ENCODE peak calls at places on chromosomes 16 and 17, in six cellular contexts. One of them, this sample, is unnamed.

GRCh38 chr16:59394526-59394925 is 660.4 kb upstream of the GOT2 start:
- DNase-seq in adrenal gland: no peak
- DNase-seq in LoVo: no peak
- DNase-seq in ACHN: no peak
- DNase-seq in COR-L47: no peak
- DNase-seq in A549: no peak
- DNase-seq in this sample: no peak

GRCh38 chr16:57611184-57611583 is 17.2 kb upstream of the ADGRG1 start:
- DNase-seq in adrenal gland: no peak
- DNase-seq in LoVo: no peak
- DNase-seq in ACHN: no peak
- DNase-seq in COR-L47: no peak
- DNase-seq in A549: peak; percentile 49
- DNase-seq in this sample: no peak

GRCh38 chr16:17845031-17845430 is 374.3 kb upstream of the XYLT1 start:
- DNase-seq in adrenal gland: no peak
- DNase-seq in LoVo: no peak
- DNase-seq in ACHN: no peak
- DNase-seq in COR-L47: no peak
- DNase-seq in A549: no peak
- DNase-seq in this sample: no peak

GRCh38 chr17:63930951-63931575 is 1.1 kb downstream of the CD79B start:
- DNase-seq in adrenal gland: peak; percentile 55
- DNase-seq in LoVo: no peak
- DNase-seq in ACHN: no peak
- DNase-seq in COR-L47: no peak
- DNase-seq in A549: no peak
- DNase-seq in this sample: no peak

GRCh38 chr17:10059684-10060211 is 138.7 kb downstream of the GAS7 start:
- DNase-seq in adrenal gland: no peak
- DNase-seq in LoVo: no peak
- DNase-seq in ACHN: no peak
- DNase-seq in COR-L47: no peak
- DNase-seq in A549: no peak
- DNase-seq in this sample: no peak

GRCh38 chr17:14489986-14490385 is 189.1 kb downstream of the HS3ST3B1 start:
- DNase-seq in adrenal gland: no peak
- DNase-seq in LoVo: no peak
- DNase-seq in ACHN: no peak
- DNase-seq in COR-L47: no peak
- DNase-seq in A549: no peak
- DNase-seq in this sample: no peak

GRCh38 chr17:58658804-58659713 is 32.8 kb downstream of the TEX14 start:
- DNase-seq in adrenal gland: peak; percentile 87
- DNase-seq in LoVo: peak; percentile 90
- DNase-seq in ACHN: peak; percentile 98
- DNase-seq in COR-L47: peak; percentile 93
- DNase-seq in A549: peak; percentile 95
- DNase-seq in this sample: peak; percentile 65

GRCh38 chr17:68418876-68419275 is 38.4 kb downstream of the WIPI1 start:
- DNase-seq in adrenal gland: no peak
- DNase-seq in LoVo: no peak
- DNase-seq in ACHN: no peak
- DNase-seq in COR-L47: no peak
- DNase-seq in A549: no peak
- DNase-seq in this sample: no peak

GRCh38 chr17:14204084-14204483 is 32.6 kb downstream of the CDRT15 start:
- DNase-seq in adrenal gland: no peak
- DNase-seq in LoVo: no peak
- DNase-seq in ACHN: no peak
- DNase-seq in COR-L47: no peak
- DNase-seq in A549: no peak
- DNase-seq in this sample: no peak

GRCh38 chr16:14110728-14111251 is 39.7 kb downstream of the MRTFB start:
- DNase-seq in adrenal gland: no peak
- DNase-seq in LoVo: no peak
- DNase-seq in ACHN: no peak
- DNase-seq in COR-L47: no peak
- DNase-seq in A549: no peak
- DNase-seq in this sample: no peak

GRCh38 chr17:62188713-62189112 is 123.6 kb upstream of the MED13 start:
- DNase-seq in adrenal gland: no peak
- DNase-seq in LoVo: peak; percentile 89
- DNase-seq in ACHN: peak; percentile 75
- DNase-seq in COR-L47: no peak
- DNase-seq in A549: peak; percentile 61
- DNase-seq in this sample: peak; percentile 61

GRCh38 chr16:84453061-84453752 is 51.3 kb downstream of the MEAK7 start:
- DNase-seq in adrenal gland: no peak
- DNase-seq in LoVo: no peak
- DNase-seq in ACHN: no peak
- DNase-seq in COR-L47: no peak
- DNase-seq in A549: no peak
- DNase-seq in this sample: no peak

GRCh38 chr17:39744075-39744835 is 6.5 kb downstream of the GRB7 start:
- DNase-seq in adrenal gland: peak; percentile 4
- DNase-seq in LoVo: no peak
- DNase-seq in ACHN: no peak
- DNase-seq in COR-L47: no peak
- DNase-seq in A549: no peak
- DNase-seq in this sample: peak; percentile 72

GRCh38 chr17:44543213-44543904 is 13.9 kb upstream of the FZD2 start:
- DNase-seq in adrenal gland: no peak
- DNase-seq in LoVo: peak; percentile 39
- DNase-seq in ACHN: peak; percentile 98
- DNase-seq in COR-L47: no peak
- DNase-seq in A549: peak; percentile 94
- DNase-seq in this sample: peak; percentile 81

GRCh38 chr17:8711291-8711690 is 33.3 kb downstream of the CCDC42 start:
- DNase-seq in adrenal gland: no peak
- DNase-seq in LoVo: no peak
- DNase-seq in ACHN: no peak
- DNase-seq in COR-L47: no peak
- DNase-seq in A549: no peak
- DNase-seq in this sample: no peak

GRCh38 chr16:57694556-57695377 is at the start of gene DRC7:
- DNase-seq in adrenal gland: peak; percentile 45
- DNase-seq in LoVo: no peak
- DNase-seq in ACHN: peak; percentile 72
- DNase-seq in COR-L47: peak; percentile 38
- DNase-seq in A549: peak; percentile 68
- DNase-seq in this sample: peak; percentile 68

GRCh38 chr17:55609737-55610201 is 98.5 kb upstream of the SMIM36 start:
- DNase-seq in adrenal gland: peak; percentile 28
- DNase-seq in LoVo: no peak
- DNase-seq in ACHN: no peak
- DNase-seq in COR-L47: no peak
- DNase-seq in A549: no peak
- DNase-seq in this sample: no peak

GRCh38 chr17:56867948-56868376 is 34.0 kb downstream of the DGKE start:
- DNase-seq in adrenal gland: no peak
- DNase-seq in LoVo: no peak
- DNase-seq in ACHN: no peak
- DNase-seq in COR-L47: no peak
- DNase-seq in A549: no peak
- DNase-seq in this sample: no peak

GRCh38 chr16:27890006-27890405 is 173.5 kb downstream of the GSG1L start:
- DNase-seq in adrenal gland: no peak
- DNase-seq in LoVo: no peak
- DNase-seq in ACHN: no peak
- DNase-seq in COR-L47: no peak
- DNase-seq in A549: no peak
- DNase-seq in this sample: no peak